ENCODE peak calls at places on chromosome 2, in eight cellular contexts. A, H, T, V, R, J, B and M are unnamed samples.

GRCh38 chr2:240687741-240688562 is 3.7 kb upstream of the AQP12A start:
- DNase-seq in A (no peak), H (no peak), T (no peak), V (no peak), R (no peak), J (no peak), B (no peak), M (no peak)

GRCh38 chr2:181354626-181355025 is 102.6 kb upstream of the ITGA4 start:
- DNase-seq in A (no peak), H (no peak), T (no peak), V (no peak), R (no peak), J (no peak), B (no peak), M (no peak)

GRCh38 chr2:108870069-108870644 is 83.6 kb downstream of the CCDC138 start:
- DNase-seq in A (no peak), H (no peak), T (no peak), V (no peak), R (no peak), J (no peak), B (no peak), M (no peak)

GRCh38 chr2:125553768-125554167 is 1102.2 kb upstream of the GYPC start:
- DNase-seq in A (no peak), H (no peak), T (no peak), V (peak; percentile 55), R (peak; percentile 73), J (no peak), B (no peak), M (no peak)

GRCh38 chr2:175464311-175464670 is 282.8 kb upstream of the ATP5MC3 start:
- DNase-seq in A (no peak), H (peak; percentile 65), T (no peak), V (no peak), R (no peak), J (no peak), B (no peak), M (no peak)

GRCh38 chr2:226661789-226662545 is 137.7 kb downstream of the IRS1 start:
- DNase-seq in A (no peak), H (no peak), T (no peak), V (no peak), R (peak; percentile 46), J (no peak), B (no peak), M (no peak)

GRCh38 chr2:104040739-104041138 is 813.2 kb upstream of the POU3F3 start:
- DNase-seq in A (no peak), H (no peak), T (no peak), V (peak; percentile 42), R (peak; percentile 32), J (no peak), B (no peak), M (no peak)

GRCh38 chr2:43059183-43059897 is 167.1 kb downstream of the ZFP36L2 start:
- DNase-seq in A (peak; percentile 80), H (peak; percentile 75), T (peak; percentile 62), V (no peak), R (no peak), J (peak; percentile 75), B (peak; percentile 80), M (peak; percentile 29)

GRCh38 chr2:40343904-40344303 is 108.0 kb downstream of the SLC8A1 start:
- DNase-seq in A (no peak), H (no peak), T (no peak), V (no peak), R (no peak), J (no peak), B (no peak), M (no peak)

GRCh38 chr2:239955086-239955988 is 69.8 kb downstream of the NDUFA10 start:
- DNase-seq in A (no peak), H (peak; percentile 31), T (no peak), V (no peak), R (no peak), J (no peak), B (no peak), M (no peak)

GRCh38 chr2:236833501-236834186 is 252.0 kb upstream of the COPS8 start:
- DNase-seq in A (no peak), H (no peak), T (no peak), V (no peak), R (no peak), J (no peak), B (no peak), M (no peak)

GRCh38 chr2:167289651-167290410 is 401.6 kb downstream of the XIRP2 start:
- DNase-seq in A (no peak), H (no peak), T (no peak), V (no peak), R (no peak), J (no peak), B (no peak), M (no peak)

GRCh38 chr2:184879671-184880070 is 281.3 kb downstream of the ZNF804A start:
- DNase-seq in A (no peak), H (no peak), T (no peak), V (no peak), R (no peak), J (no peak), B (no peak), M (no peak)

GRCh38 chr2:36650031-36650430 is 46.5 kb upstream of the VIT start:
- DNase-seq in A (no peak), H (no peak), T (peak; percentile 46), V (no peak), R (peak; percentile 94), J (no peak), B (no peak), M (peak; percentile 81)

GRCh38 chr2:229901819-229902218 is 20.0 kb downstream of the TRIP12 start:
- DNase-seq in A (no peak), H (no peak), T (no peak), V (no peak), R (peak; percentile 73), J (no peak), B (no peak), M (peak; percentile 24)
- H3K27ac ChIP-seq in A (no peak overlapping the region), H (no peak overlapping the region), T (no peak overlapping the region), V (no peak overlapping the region), R (no peak overlapping the region), J (no peak overlapping the region), B (no peak overlapping the region), M (no peak overlapping the region)

GRCh38 chr2:112155331-112156151 is 17.4 kb downstream of the FBLN7 start:
- DNase-seq in A (no peak), H (peak; percentile 87), T (no peak), V (no peak), R (no peak), J (peak; percentile 30), B (no peak), M (peak; percentile 20)
- H3K27ac ChIP-seq in A (no peak overlapping the region), H (peak overlapping the region; percentile 23), T (no peak overlapping the region), V (peak overlapping the region; percentile 64), R (no peak overlapping the region), J (no peak overlapping the region), B (no peak overlapping the region), M (no peak overlapping the region)

GRCh38 chr2:46878886-46879285 is 36.7 kb downstream of the MCFD2 start:
- DNase-seq in A (peak; percentile 60), H (no peak), T (no peak), V (peak; percentile 22), R (peak; percentile 55), J (no peak), B (no peak), M (no peak)
- H3K27ac ChIP-seq in A (peak overlapping the region; percentile 34), H (peak overlapping the region; percentile 14), T (no peak overlapping the region), V (no peak overlapping the region), R (no peak overlapping the region), J (no peak overlapping the region), B (no peak overlapping the region), M (peak overlapping the region; percentile 57)

DNA sequence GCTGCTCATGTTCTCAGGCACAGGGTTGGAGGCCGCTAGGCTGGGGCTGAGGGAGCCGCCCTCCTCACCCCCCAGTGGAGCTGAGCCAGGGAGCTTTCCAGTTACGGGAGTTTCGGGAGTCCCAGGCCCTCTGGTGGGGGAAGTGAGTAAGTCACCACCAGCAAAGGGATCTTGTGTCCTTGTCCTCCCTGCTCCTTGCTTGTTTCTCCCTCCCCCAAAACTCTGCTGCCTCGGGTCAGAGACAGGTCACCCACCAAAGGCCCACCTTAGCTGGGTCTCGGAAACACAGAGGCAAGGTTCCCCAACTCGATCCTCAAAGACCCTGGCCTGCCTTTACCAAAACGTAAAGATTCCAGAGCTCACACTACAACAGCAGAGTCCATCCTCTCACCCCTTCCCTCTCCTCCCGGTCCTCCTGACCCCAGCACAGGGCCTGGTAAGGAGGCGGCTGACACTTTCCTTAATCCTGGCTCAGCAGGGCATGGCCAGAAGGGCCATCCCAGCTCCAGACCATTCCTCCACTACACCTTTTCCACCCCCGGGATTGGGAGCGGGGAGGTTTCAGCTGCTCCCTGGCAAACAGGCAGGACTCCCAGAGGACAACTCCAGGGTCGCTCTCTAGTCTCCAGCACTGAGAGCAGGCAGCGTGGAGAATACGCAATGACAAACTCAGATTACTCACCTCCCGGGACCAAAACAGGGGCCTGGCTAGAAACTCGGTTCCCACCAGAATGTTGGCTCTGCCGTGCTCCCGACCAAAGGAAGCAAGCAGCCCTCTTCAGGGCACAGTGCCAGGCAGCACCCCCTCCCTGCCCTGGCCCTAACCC is 60.7 kb upstream of the POMC start:
- DNase-seq in A (peak; percentile 62), H (no peak), T (peak; percentile 69), V (peak; percentile 91), R (peak; percentile 96), J (peak; percentile 29), B (peak; percentile 87), M (peak; percentile 70)
- H3K27ac ChIP-seq in A (peak overlapping the region; percentile 31), H (no peak overlapping the region), T (peak overlapping the region; percentile 20), V (peak overlapping the region; percentile 48), R (peak overlapping the region; percentile 12), J (no peak overlapping the region), B (peak overlapping the region; percentile 88), M (no peak overlapping the region)

GRCh38 chr2:101967826-101968498 is 23.8 kb upstream of the IL1R2 start:
- DNase-seq in A (peak; percentile 28), H (no peak), T (no peak), V (no peak), R (no peak), J (no peak), B (no peak), M (no peak)
- H3K27ac ChIP-seq in A (no peak overlapping the region), H (no peak overlapping the region), T (no peak overlapping the region), V (no peak overlapping the region), R (no peak overlapping the region), J (no peak overlapping the region), B (no peak overlapping the region), M (no peak overlapping the region)

GRCh38 chr2:20483496-20483895 is 36.6 kb downstream of the RHOB start:
- DNase-seq in A (peak; percentile 87), H (no peak), T (peak; percentile 20), V (no peak), R (no peak), J (no peak), B (no peak), M (no peak)
- H3K27ac ChIP-seq in A (peak overlapping the region; percentile 59), H (no peak overlapping the region), T (peak overlapping the region; percentile 43), V (no peak overlapping the region), R (no peak overlapping the region), J (no peak overlapping the region), B (no peak overlapping the region), M (no peak overlapping the region)

DNA sequence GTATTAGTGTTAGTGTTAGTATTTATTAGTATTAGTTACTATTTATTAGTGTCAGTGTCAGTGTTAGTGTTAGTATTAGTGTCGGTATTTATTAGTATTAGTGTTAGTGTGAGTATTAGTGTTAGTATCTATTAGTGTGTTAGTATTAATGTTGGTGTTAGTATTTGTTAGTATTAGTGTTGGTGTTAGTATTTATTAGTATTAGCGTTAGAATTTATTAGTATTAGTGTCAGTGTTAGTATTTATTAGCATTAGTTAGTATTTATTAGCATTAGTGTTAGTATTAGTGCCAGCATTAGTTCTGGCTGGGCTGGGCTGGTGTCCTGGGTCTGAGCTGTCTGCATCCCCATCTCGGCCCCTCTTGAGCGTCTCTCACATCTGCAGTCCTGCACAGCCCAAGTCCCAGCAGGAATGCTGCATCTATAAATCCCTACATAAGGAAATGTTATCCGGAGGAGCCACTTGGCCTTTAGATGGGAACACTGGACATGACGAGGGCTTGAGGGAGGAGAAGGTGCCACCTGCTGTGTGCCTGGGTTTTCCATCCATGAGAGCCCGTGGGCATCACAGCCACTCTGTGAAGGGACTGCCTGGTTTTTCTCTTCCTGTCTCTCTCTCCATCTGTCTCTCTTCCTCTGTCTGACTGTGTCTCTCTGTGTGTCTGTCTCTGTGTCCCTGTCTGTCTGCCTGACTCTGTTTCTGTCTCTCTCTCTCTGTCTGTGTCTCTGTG is 33.6 kb downstream of the TWIST2 start:
- DNase-seq in A (no peak), H (peak; percentile 16), T (no peak), V (no peak), R (no peak), J (no peak), B (no peak), M (no peak)
- H3K27ac ChIP-seq in A (no peak overlapping the region), H (no peak overlapping the region), T (no peak overlapping the region), V (no peak overlapping the region), R (no peak overlapping the region), J (no peak overlapping the region), B (no peak overlapping the region), M (no peak overlapping the region)